ENCODE peak calls at places on chromosomes 12 and 14, in seven cellular contexts. J is CD8-positive, alpha-beta T cell; L is BE2C; O is PC-3; X is neural progenitor cell; A is stomach; H is lower lobe of right lung. B is an unnamed sample.

GRCh38 chr14:96424104-96424989 is 32.4 kb downstream of the AK7 start:
- DNase-seq in X (peak), A (peak), L (peak), J (peak), H (peak), O (peak), B (peak)

GRCh38 chr12:57148469-57149308 is 1.3 kb upstream of the LRP1-AS start:
- DNase-seq in J (no peak), X (no peak), A (peak), L (no peak), H (peak), O (no peak), B (no peak)

GRCh38 chr14:26867171-26867757 is 269.4 kb upstream of the NOVA1 start:
- DNase-seq in O (peak), J (no peak), X (peak), H (no peak), L (no peak), A (no peak), B (no peak)

GRCh38 chr12:28456934-28457710 is 266.9 kb downstream of the CCDC91 start:
- DNase-seq in X (no peak), H (no peak), J (no peak), O (no peak), L (no peak), A (no peak), B (no peak)

GRCh38 chr12:55019784-55020183 is at the start of gene NEUROD4:
- DNase-seq in L (peak), J (peak), X (peak), H (peak), A (peak), O (peak), B (no peak)

GRCh38 chr14:81557137-81557536 is 23.5 kb upstream of the SEL1L start:
- DNase-seq in H (no peak), A (no peak), J (no peak), X (no peak), L (no peak), O (no peak), B (no peak)

GRCh38 chr14:77804592-77804991 is 4.7 kb downstream of the ADCK1 start:
- DNase-seq in L (no peak), H (no peak), O (peak), J (peak), A (no peak), X (peak), B (no peak)

GRCh38 chr12:43578782-43579181 is 26.8 kb upstream of the ADAMTS20 start:
- DNase-seq in L (no peak), J (no peak), O (no peak), H (no peak), A (no peak), X (no peak), B (no peak)

GRCh38 chr12:130803707-130804106 is 35.3 kb downstream of the STX2 start:
- DNase-seq in X (no peak), O (peak), L (no peak), A (no peak), J (no peak), H (no peak), B (no peak)

GRCh38 chr12:57193706-57194245 is 22.8 kb upstream of the NXPH4 start:
- DNase-seq in J (no peak), X (no peak), O (no peak), L (no peak), A (no peak), H (no peak), B (no peak)

GRCh38 chr12:18718462-18718861 is 19.4 kb downstream of the PLCZ1 start:
- DNase-seq in X (no peak), L (no peak), J (no peak), H (no peak), O (peak), A (no peak), B (no peak)

GRCh38 chr12:57524814-57525614 is 2.4 kb downstream of the MBD6 start:
- DNase-seq in A (no peak), X (no peak), O (no peak), J (no peak), L (no peak), H (no peak), B (no peak)

GRCh38 chr12:115255257-115255656 is 571.3 kb upstream of the TBX3 start:
- DNase-seq in H (no peak), X (no peak), O (no peak), A (no peak), L (no peak), J (no peak), B (no peak)

GRCh38 chr12:47995976-47996375 is 8.3 kb downstream of the COL2A1 start:
- DNase-seq in A (peak), O (peak), J (no peak), H (no peak), X (no peak), L (no peak), B (no peak)

GRCh38 chr12:56079729-56080555 is at the start of gene ERBB3:
- DNase-seq in A (peak), X (peak), L (peak), O (peak), J (peak), H (peak), B (no peak)

GRCh38 chr14:67973415-67973814 is 153.8 kb downstream of the RAD51B start:
- DNase-seq in A (no peak), H (no peak), J (no peak), X (no peak), O (no peak), L (no peak), B (no peak)

GRCh38 chr12:123092866-123093265 is 58.0 kb downstream of the PITPNM2 start:
- DNase-seq in X (no peak), J (no peak), L (no peak), A (no peak), O (no peak), H (no peak), B (no peak)

GRCh38 chr14:29054119-29054518 is 287.5 kb downstream of the FOXG1 start:
- DNase-seq in O (no peak), L (no peak), H (no peak), A (no peak), X (no peak), J (no peak), B (no peak)

GRCh38 chr14:101707285-101707842 is 54.1 kb upstream of the PPP2R5C start:
- DNase-seq in J (peak), A (no peak), L (peak), H (no peak), X (peak), O (peak), B (peak)

GRCh38 chr14:71728386-71728785 is 203.8 kb upstream of the RGS6 start:
- DNase-seq in J (no peak), A (no peak), H (no peak), O (no peak), L (no peak), X (no peak), B (no peak)

GRCh38 chr14:20630340-20631022 is 11.0 kb downstream of the OR6S1 start:
- DNase-seq in X (peak), L (peak), H (no peak), A (no peak), J (no peak), O (peak), B (peak)

GRCh38 chr12:113246478-113247122 is 25.3 kb downstream of the TPCN1 start:
- DNase-seq in O (peak), A (peak), J (no peak), X (no peak), L (no peak), H (no peak), B (no peak)

GRCh38 chr14:105095236-105095805 is 30.1 kb upstream of the GPR132 start:
- DNase-seq in L (no peak), O (no peak), A (no peak), X (no peak), H (no peak), J (no peak), B (no peak)

GRCh38 chr12:58750484-58750883 is 169.8 kb downstream of the LRIG3 start:
- DNase-seq in X (no peak), A (no peak), O (peak), J (no peak), L (no peak), H (no peak), B (no peak)

DNA sequence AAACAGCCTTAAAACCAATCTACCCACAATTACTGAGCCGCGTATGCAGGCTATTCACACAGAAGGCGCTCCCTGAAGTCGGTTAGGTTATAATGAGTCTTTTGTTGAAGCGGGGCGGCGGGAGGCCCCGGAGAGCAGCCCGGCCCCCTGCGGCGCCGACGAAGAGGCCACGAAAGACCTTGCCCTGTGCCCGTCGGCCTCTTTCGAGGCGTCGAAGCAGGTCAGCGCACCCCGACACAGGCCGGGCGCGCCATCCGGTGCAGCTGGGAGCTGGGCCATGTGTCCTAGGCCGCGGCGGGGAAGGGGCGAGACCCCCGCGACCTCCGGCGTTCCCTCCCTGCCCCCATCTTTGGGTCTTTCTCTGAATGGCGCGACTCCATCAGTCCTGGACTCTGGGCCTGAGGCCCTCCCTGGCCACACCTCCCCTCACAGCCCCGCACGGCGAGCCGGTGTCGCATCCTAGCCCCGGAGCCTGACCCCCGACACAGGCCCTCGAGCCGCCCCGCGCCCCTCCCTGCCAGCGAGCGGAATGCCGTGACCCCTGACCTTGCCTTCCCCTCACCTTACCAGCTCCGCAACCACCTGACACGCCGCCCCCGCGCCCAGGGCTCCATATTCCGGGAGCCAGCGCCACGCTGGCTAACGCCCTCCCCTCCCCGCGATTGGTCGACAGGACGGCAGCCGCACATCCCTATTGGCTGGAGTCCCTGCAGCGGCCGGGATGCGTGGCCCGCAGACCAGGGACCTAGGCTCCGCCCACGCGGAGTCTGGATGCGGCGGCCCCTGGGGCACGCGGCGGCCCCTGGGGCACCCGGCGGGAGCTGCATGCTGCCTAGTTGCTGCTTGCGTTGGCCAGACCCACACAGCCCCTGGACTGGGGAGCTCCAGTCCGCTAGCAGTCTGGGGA is at the start of gene SLC11A2:
- DNase-seq in A (peak), H (peak), L (peak), O (peak), X (peak), J (peak), B (peak)
- TF ChIP-seq CTCF in A (no peak), H (peak), L (peak), O (no peak), X (peak), J (no peak), B (peak)

DNA sequence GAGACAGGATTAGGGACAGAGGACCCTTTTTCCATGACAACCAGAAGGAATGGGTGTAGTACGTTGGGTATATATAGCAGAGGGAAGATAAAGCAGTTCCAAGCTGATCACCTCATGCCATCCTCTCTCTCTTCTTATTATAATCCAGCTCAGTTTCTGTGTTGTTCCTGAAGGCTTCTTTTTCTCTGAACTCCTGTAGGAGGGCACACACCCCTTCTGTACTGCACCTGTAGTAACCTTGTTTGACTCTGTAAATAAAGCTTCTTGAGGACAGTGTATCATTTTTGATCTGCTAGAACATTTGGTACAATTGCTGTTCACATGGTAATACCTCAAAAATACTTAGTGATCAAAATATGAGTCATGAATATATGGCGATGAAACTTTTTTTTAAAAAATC is 33.5 kb downstream of the HELB start:
- DNase-seq in O (no peak), L (no peak), H (no peak), J (no peak), A (no peak), X (no peak), B (no peak)
- H3K4me3 ChIP-seq in O (no peak), L (no peak), H (no peak), J (no peak), A (no peak), X (no peak), B (no peak)

DNA sequence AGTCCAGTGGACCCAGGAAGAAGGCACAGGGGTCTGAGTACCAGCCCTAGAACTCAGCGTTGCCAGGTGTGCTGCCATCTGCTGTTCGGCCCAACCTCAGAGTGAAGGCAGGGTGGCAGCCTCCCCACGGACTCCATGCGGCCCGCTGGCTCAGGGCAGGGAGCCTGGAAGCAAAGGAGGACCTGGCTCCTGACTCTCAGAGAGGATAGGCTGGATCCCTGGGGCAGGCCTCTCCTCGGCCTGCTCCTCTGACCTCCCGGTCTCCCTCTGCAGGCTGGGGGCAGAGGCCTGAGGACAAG is 10.1 kb downstream of the MCRS1 start:
- DNase-seq in L (no peak), X (no peak), J (no peak), H (no peak), A (no peak), O (peak), B (no peak)
- TF ChIP-seq CTCF in L (peak), X (no peak), J (no peak), H (no peak), A (no peak), O (peak), B (peak)

DNA sequence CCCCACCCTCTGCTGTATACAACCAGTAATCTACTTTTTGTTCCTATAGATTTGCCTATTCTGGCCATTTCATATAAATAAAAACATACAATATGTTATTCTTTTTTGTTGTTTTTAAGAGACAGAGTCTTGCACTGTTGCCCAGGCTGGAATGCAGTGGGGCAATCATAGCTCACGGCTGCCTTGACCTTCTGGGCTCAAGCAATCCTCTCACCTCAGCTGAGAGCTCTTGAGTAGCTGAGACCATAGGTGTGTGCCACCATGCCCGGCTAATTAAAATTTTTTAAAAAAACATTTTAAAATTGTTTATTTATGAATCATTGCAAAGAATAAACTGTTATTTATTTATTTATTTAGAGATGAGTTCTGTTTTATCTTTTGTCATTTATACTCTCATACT is 11.6 kb downstream of the PTGR2 start:
- DNase-seq in X (no peak), A (no peak), L (no peak), J (no peak), O (no peak), H (no peak), B (no peak)
- H3K4me3 ChIP-seq in X (no peak), A (no peak), L (no peak), J (no peak), O (no peak), H (no peak), B (no peak)

GRCh38 chr14:54881235-54881760 is 21.3 kb downstream of the GCH1 start:
- DNase-seq in J (peak), A (no peak), O (no peak), H (no peak), L (no peak), X (no peak), B (no peak)
- TF ChIP-seq CTCF in J (no peak), A (no peak), O (no peak), H (no peak), L (no peak), X (no peak), B (no peak)

GRCh38 chr12:62813031-62813829 is 121.7 kb downstream of the PPM1H start:
- DNase-seq in H (peak), X (peak), A (peak), L (peak), J (peak), O (no peak), B (no peak)
- H3K4me3 ChIP-seq in H (peak), X (no peak), A (peak), L (peak), J (peak), O (no peak), B (no peak)

DNA sequence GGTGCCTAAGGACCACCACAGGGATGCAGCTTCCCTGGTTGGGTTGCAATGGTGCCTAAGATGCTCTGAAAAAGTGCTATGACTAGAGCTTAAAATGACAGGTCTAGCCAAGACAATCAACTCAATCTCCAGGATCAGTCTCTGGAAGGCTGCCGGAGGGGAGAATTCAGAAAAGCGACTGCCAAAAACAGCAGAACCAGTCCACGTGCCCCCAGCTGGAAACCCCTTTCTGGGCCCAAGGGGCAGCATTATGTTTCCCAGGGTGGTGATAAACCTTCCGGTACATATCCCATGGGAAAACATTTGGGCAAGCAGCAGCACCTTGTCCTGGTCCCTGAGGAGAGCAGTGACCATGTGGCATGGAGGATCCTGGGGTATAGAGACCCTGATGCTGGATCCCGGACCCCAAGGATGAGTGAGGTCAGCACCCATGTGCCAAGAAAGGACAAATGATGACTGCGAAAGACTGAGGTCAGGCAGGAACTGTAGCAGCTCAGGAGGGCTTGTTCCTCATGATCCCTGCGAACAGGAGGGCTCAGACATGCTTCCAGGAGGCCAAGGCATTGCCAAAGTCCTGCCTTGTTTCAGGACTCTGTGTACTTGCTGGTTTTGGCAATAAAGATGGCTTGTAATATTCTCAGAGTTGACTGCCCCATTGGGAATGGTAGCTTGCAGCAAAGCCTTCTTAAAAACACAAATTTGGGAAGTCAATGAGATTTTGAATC is 49.9 kb upstream of the LTBP2 start:
- DNase-seq in O (no peak), J (no peak), H (no peak), A (no peak), L (no peak), X (no peak), B (no peak)
- TF ChIP-seq CTCF in O (no peak), J (no peak), H (no peak), A (no peak), L (no peak), X (no peak), B (no peak)

GRCh38 chr14:73238941-73239340 is 1.6 kb downstream of the PAPLN start:
- DNase-seq in J (no peak), L (no peak), O (no peak), H (no peak), X (no peak), A (no peak), B (no peak)

GRCh38 chr14:73240816-73241480 is 3.6 kb downstream of the PAPLN start:
- DNase-seq in O (no peak), H (no peak), J (no peak), X (no peak), L (no peak), A (no peak), B (no peak)

GRCh38 chr14:73238262-73238852 is 1.1 kb downstream of the PAPLN start:
- DNase-seq in L (no peak), X (peak), A (no peak), H (no peak), O (peak), J (no peak), B (no peak)

GRCh38 chr14:73237786-73238261 is 518 bp downstream of the PAPLN start:
- DNase-seq in X (peak), H (no peak), O (no peak), A (no peak), J (no peak), L (no peak), B (no peak)

DNA sequence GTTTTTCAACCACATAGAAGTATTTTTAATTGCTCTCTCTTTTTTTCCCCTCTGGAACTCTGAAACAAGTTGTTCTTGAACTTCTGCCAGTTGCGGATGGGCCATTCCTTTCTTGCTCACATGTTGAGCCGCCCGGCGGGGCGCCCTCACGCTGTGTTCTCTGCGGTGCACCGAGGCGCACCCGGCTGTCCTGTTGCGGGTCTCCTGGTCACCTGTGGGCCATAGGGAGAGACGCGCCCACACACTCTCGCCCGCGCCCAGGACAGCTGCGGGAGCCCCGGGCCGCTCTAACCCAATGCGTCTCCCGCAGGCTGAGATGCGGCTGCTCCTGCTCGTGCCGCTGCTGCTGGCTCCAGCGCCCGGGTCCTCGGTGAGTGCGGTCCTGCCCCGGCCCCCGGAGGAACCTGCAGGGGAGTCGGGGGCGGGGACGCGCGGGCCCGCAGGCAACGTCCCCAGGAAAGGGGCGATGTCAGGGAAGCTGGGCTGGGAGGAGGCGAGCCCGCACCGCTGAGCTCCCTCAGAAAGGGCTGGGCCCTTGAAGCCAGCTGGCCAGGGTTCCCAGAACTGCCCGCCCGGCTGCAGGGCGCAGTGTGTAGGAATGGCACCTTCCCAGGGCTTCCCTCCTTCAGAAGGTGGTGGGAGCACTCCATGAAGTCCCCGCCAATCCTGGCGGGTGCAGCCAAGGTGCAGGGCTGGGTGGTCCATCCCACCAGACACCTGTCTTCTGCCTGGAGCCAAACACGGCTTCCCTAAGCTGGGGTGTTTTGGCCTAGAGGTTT is 2.3 kb downstream of the PAPLN start:
- DNase-seq in L (no peak), H (peak), A (no peak), J (no peak), X (peak), O (peak), B (no peak)
- H3K4me3 ChIP-seq in L (no peak), H (peak), A (peak), J (no peak), X (peak), O (peak), B (no peak)